ENCODE peak calls at places on chromosomes 7 and 10, in six cellular contexts. P is upper lobe of right lung, R is AG08396, Z is DMS 273 treated with DMSO at 0.1 percent for 48 hours, B is T-helper 1 cell, Y is psoas muscle. V is an unnamed sample.

GRCh38 chr10:3046941-3047621 is 20.3 kb upstream of the PFKP start:
- DNase-seq in P (no peak), R (no peak), Z (no peak), B (no peak), Y (no peak), V (no peak)

GRCh38 chr7:72753781-72754180 is 74.2 kb downstream of the TYW1B start:
- DNase-seq in P (no peak), R (no peak), Z (no peak), B (no peak), Y (no peak), V (no peak)

GRCh38 chr7:116741625-116742316 is 69.8 kb downstream of the MET start:
- DNase-seq in P (no peak), R (no peak), Z (no peak), B (no peak), Y (no peak), V (no peak)

GRCh38 chr7:101146-101545 is 91.2 kb upstream of the FAM20C start:
- DNase-seq in P (no peak), R (no peak), Z (no peak), B (no peak), Y (no peak), V (no peak)

GRCh38 chr7:133070562-133070961 is 11.3 kb downstream of the CHCHD3 start:
- DNase-seq in P (no peak), R (no peak), Z (no peak), B (no peak), Y (no peak), V (peak; percentile 28)

GRCh38 chr7:6226194-6226799 is 46.1 kb downstream of the CYTH3 start:
- DNase-seq in P (no peak), R (peak; percentile 60), Z (no peak), B (no peak), Y (no peak), V (no peak)

GRCh38 chr7:142854505-142855400 is at the start of gene EPHB6:
- DNase-seq in P (peak; percentile 89), R (peak; percentile 83), Z (no peak), B (peak; percentile 40), Y (peak; percentile 85), V (no peak)

GRCh38 chr10:68087338-68088029 is 12.4 kb upstream of the HERC4 start:
- DNase-seq in P (no peak), R (no peak), Z (no peak), B (no peak), Y (peak; percentile 82), V (no peak)

GRCh38 chr7:107332488-107333269 is 137.2 kb upstream of the GPR22 start:
- DNase-seq in P (no peak), R (no peak), Z (no peak), B (no peak), Y (no peak), V (no peak)

GRCh38 chr7:31137234-31137633 is 85.1 kb downstream of the ADCYAP1R1 start:
- DNase-seq in P (no peak), R (no peak), Z (no peak), B (no peak), Y (no peak), V (no peak)

GRCh38 chr7:18689535-18689934 is 194.0 kb downstream of the HDAC9 start:
- DNase-seq in P (no peak), R (no peak), Z (no peak), B (no peak), Y (no peak), V (no peak)

GRCh38 chr10:86688398-86688921 is 20.1 kb downstream of the LDB3 start:
- DNase-seq in P (no peak), R (peak; percentile 83), Z (peak; percentile 42), B (peak; percentile 43), Y (peak; percentile 77), V (peak; percentile 57)

GRCh38 chr7:29569648-29570047 is 6.0 kb downstream of the PRR15 start:
- DNase-seq in P (no peak), R (no peak), Z (no peak), B (no peak), Y (no peak), V (no peak)

GRCh38 chr7:127337581-127337980 is 54.9 kb downstream of the ZNF800 start:
- DNase-seq in P (no peak), R (no peak), Z (no peak), B (no peak), Y (no peak), V (no peak)

GRCh38 chr10:10959666-10960065 is 58.0 kb upstream of the CELF2 start:
- DNase-seq in P (no peak), R (no peak), Z (no peak), B (no peak), Y (no peak), V (no peak)

GRCh38 chr7:96942112-96942511 is 63.2 kb upstream of the DLX6 start:
- DNase-seq in P (no peak), R (no peak), Z (no peak), B (no peak), Y (no peak), V (no peak)